ENCODE peak calls at places on chromosomes 5 and 9, in four cellular contexts. K, X, M and Y are unnamed samples.

GRCh38 chr9:112015736-112016135 is 119.1 kb downstream of the UGCG start:
- DNase-seq in X (no peak), M (no peak), K (no peak), Y (no peak)

GRCh38 chr9:91857831-91858669 is 92.0 kb downstream of the ROR2 start:
- DNase-seq in M (no peak), X (no peak), K (no peak), Y (no peak)

GRCh38 chr9:134626576-134627416 is 14.8 kb upstream of the COL5A1 start:
- DNase-seq in K (no peak), X (peak), M (no peak), Y (no peak)

GRCh38 chr9:13805566-13805965 is 508.4 kb downstream of the NFIB start:
- DNase-seq in M (no peak), X (no peak), K (no peak), Y (no peak)

GRCh38 chr9:86303316-86303975 is 21.1 kb upstream of the ISCA1 start:
- DNase-seq in K (no peak), M (no peak), X (no peak), Y (no peak)

GRCh38 chr9:15295761-15296405 is 11.1 kb downstream of the TTC39B start:
- DNase-seq in M (no peak), K (no peak), X (no peak), Y (no peak)

GRCh38 chr5:38613992-38614836 is 57.8 kb upstream of the LIFR start:
- DNase-seq in K (peak), M (no peak), X (no peak), Y (no peak)

GRCh38 chr5:173001229-173001841 is 17.8 kb downstream of the ATP6V0E1 start:
- DNase-seq in M (no peak), X (peak), K (no peak), Y (no peak)

GRCh38 chr5:58715997-58716656 is 133.3 kb downstream of the RAB3C start:
- DNase-seq in K (no peak), X (no peak), M (no peak), Y (no peak)

GRCh38 chr9:90642570-90643539 is at the start of gene DIRAS2:
- DNase-seq in K (peak), X (no peak), M (peak), Y (no peak)

GRCh38 chr5:175465282-175465681 is 13.1 kb upstream of the SFXN1 start:
- DNase-seq in X (no peak), M (no peak), K (no peak), Y (no peak)

GRCh38 chr9:132155514-132155913 is 6.3 kb upstream of the NTNG2 start:
- DNase-seq in M (no peak), K (no peak), X (no peak), Y (no peak)

GRCh38 chr9:109771796-109772525 is 8.0 kb upstream of the PALM2AKAP2 start:
- DNase-seq in K (no peak), M (no peak), X (no peak), Y (no peak)

GRCh38 chr9:36357639-36358038 is 42.4 kb downstream of the RNF38 start:
- DNase-seq in M (no peak), K (no peak), X (no peak), Y (no peak)

GRCh38 chr5:154858972-154859950 is 834 bp downstream of the CNOT8 start:
- DNase-seq in M (no peak), K (no peak), X (no peak), Y (no peak)

GRCh38 chr9:91053824-91054223 is 252.2 kb downstream of the SYK start:
- DNase-seq in X (no peak), M (no peak), K (no peak), Y (no peak)

GRCh38 chr9:91937727-91938126 is 12.3 kb downstream of the ROR2 start:
- DNase-seq in X (peak), K (no peak), M (no peak), Y (no peak)

GRCh38 chr9:124062172-124062571 is 50.6 kb downstream of the LHX2 start:
- DNase-seq in X (no peak), K (no peak), M (no peak), Y (no peak)
- TF ChIP-seq CTCF in X (no peak), K (no peak), M (peak), Y (no peak)

DNA sequence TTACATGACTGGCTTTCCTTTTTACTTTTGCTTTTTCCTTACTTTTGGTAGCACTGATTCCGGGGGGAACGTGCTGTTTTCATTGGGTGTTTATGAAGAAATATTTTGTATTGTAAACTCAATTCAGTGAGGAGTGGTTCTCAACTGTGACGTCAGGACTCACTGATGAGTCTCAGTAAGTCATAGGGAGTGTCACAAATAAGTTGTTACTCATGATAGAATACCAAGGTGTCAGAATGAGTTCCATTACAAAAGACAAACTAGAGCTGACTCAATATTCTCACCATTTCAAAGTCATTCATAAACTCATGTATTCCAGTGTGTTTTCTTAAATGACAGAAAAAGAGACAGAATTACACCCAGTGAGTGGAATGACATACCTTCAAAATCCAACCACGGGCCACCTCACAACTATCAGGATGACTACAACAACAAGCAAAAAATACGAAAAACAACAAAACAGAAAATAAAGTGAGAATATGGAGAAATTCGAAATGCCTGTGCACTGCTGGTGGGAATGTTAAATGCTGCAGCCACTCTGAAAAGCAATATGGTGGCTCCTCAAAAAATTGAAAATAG is 321.5 kb downstream of the ENC1 start:
- DNase-seq in K (no peak), X (no peak), M (no peak), Y (no peak)
- TF ChIP-seq CTCF in K (no peak), X (no peak), M (no peak), Y (no peak)

GRCh38 chr5:151048526-151048925 is 28.1 kb downstream of the GPX3 start:
- DNase-seq in M (no peak), K (no peak), X (no peak), Y (no peak)
- TF ChIP-seq CTCF in M (peak), K (peak), X (no peak), Y (no peak)

GRCh38 chr5:40904994-40905306 is 4.3 kb upstream of the C7 start:
- DNase-seq in X (no peak), K (no peak), M (no peak), Y (no peak)
- TF ChIP-seq CTCF in X (no peak), K (no peak), M (no peak), Y (no peak)

GRCh38 chr9:124037790-124038189 is 26.2 kb downstream of the LHX2 start:
- DNase-seq in K (no peak), X (no peak), M (no peak), Y (no peak)
- TF ChIP-seq CTCF in K (no peak), X (no peak), M (no peak), Y (no peak)

DNA sequence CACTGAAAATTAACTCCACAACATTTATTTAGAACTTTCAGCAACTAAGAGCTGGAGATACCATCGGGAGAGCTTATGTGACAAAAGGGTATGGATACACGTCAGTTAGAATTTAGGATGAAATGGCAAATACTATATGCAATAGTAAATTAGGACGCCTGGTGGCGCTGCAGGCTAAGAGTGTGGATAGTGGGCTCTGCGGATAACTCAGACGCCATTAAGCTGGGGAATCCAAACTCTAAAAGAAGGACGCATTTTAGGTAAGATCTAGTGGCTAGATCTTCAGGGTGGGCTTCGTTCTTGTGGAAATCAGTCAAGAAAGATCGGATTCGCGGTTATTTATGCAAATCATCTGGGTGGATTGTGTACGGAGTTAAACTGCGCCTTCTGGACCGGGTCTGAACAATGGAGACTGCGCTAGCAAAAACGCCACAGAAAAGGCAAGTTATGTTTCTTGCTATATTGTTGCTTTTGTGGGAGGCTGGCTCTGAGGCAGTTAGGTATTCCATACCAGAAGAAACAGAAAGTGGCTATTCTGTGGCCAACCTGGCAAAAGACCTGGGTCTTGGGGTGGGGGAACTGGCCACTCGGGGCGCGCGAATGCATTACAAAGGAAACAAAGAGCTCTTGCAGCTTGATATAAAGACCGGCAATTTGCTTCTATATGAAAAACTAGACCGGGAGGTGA is at the start of gene PCDHB5:
- DNase-seq in M (no peak), X (no peak), K (no peak), Y (no peak)
- TF ChIP-seq CTCF in M (peak), X (no peak), K (peak), Y (no peak)

GRCh38 chr9:19885608-19886007 is 96.8 kb upstream of the SLC24A2 start:
- DNase-seq in K (no peak), M (no peak), X (no peak), Y (no peak)
- TF ChIP-seq CTCF in K (no peak), M (no peak), X (no peak), Y (no peak)

DNA sequence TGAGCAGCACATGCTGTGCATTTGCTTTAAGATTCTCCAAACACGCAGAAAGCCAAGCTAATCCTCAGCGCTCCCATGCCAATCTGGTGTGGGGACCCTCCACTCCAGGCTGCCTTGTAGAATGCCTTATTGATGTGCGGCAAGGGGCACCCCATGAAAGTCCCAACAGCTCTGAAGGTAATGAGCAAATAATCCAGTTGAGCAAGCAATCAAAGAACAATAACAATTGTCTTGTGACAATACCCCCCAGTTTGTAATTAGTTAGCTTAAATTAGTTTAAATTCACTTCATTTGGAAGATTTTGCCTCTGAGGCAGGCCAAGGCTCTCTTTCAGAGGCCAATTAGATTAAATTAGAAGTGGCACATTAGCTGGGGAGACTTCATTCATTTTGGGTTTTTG is 17.7 kb upstream of the FBP1 start:
- DNase-seq in M (no peak), K (no peak), X (no peak), Y (no peak)
- TF ChIP-seq CTCF in M (no peak), K (no peak), X (no peak), Y (no peak)

GRCh38 chr5:96640696-96641095 is 21.5 kb upstream of the CAST start:
- DNase-seq in K (no peak), X (no peak), M (no peak), Y (no peak)
- TF ChIP-seq CTCF in K (no peak), X (no peak), M (no peak), Y (no peak)